ENCODE peak calls at places on chromosomes 12 and 14, in six cellular contexts. L, Q, I, F, V and J are unnamed samples.

GRCh38 chr12:122834229-122834920 is 882 bp upstream of the HIP1R start:
- DNase-seq in L (peak), Q (no peak), I (peak), F (peak), V (peak), J (no peak)

GRCh38 chr12:6295187-6295811 is 15.2 kb upstream of the PLEKHG6 start:
- DNase-seq in L (peak), Q (no peak), I (no peak), F (peak), V (no peak), J (peak)

GRCh38 chr14:20661197-20661596 is 19.7 kb upstream of the OR6S1 start:
- DNase-seq in L (no peak), Q (no peak), I (no peak), F (no peak), V (no peak), J (no peak)

GRCh38 chr12:47767197-47767724 is 5.8 kb upstream of the SLC48A1 start:
- DNase-seq in L (peak), Q (peak), I (no peak), F (peak), V (no peak), J (no peak)

GRCh38 chr12:105922670-105923102 is 216.1 kb downstream of the NUAK1 start:
- DNase-seq in L (no peak), Q (no peak), I (no peak), F (no peak), V (no peak), J (peak)

GRCh38 chr14:92487513-92488133 is 26.0 kb upstream of the RIN3 start:
- DNase-seq in L (no peak), Q (no peak), I (peak), F (no peak), V (peak), J (no peak)

GRCh38 chr12:124565071-124565491 is 2.3 kb downstream of the NCOR2 start:
- DNase-seq in L (no peak), Q (no peak), I (peak), F (no peak), V (no peak), J (no peak)

GRCh38 chr14:99515301-99516155 is 34.3 kb downstream of the CCNK start:
- DNase-seq in L (peak), Q (no peak), I (no peak), F (no peak), V (no peak), J (no peak)

GRCh38 chr14:93984987-93985410 is 8.6 kb upstream of the ASB2 start:
- DNase-seq in L (peak), Q (no peak), I (peak), F (no peak), V (no peak), J (peak)

GRCh38 chr12:67042697-67043131 is 226.4 kb upstream of the CAND1 start:
- DNase-seq in L (peak), Q (no peak), I (no peak), F (no peak), V (no peak), J (no peak)

GRCh38 chr14:74380172-74380571 is 31.9 kb downstream of the VRTN start:
- DNase-seq in L (no peak), Q (no peak), I (no peak), F (no peak), V (no peak), J (no peak)

GRCh38 chr14:61545716-61546455 is 149.4 kb upstream of the HIF1A start:
- DNase-seq in L (no peak), Q (no peak), I (no peak), F (no peak), V (no peak), J (no peak)

GRCh38 chr14:100093322-100093721 is 28.1 kb downstream of the EVL start:
- DNase-seq in L (no peak), Q (no peak), I (no peak), F (no peak), V (no peak), J (no peak)

GRCh38 chr12:92745874-92746553 is 43.2 kb downstream of the PLEKHG7 start:
- DNase-seq in L (peak), Q (no peak), I (no peak), F (peak), V (peak), J (peak)

GRCh38 chr12:25769076-25769945 is 189.2 kb upstream of the RASSF8 start:
- DNase-seq in L (peak), Q (no peak), I (no peak), F (no peak), V (no peak), J (peak)

GRCh38 chr12:25549120-25549519 is 4.0 kb downstream of the LMNTD1 start:
- DNase-seq in L (no peak), Q (no peak), I (no peak), F (no peak), V (no peak), J (no peak)

GRCh38 chr12:4286771-4287317 is 13.3 kb downstream of the CCND2 start:
- DNase-seq in L (no peak), Q (no peak), I (no peak), F (no peak), V (no peak), J (no peak)

GRCh38 chr12:94149781-94150482 is 1.6 kb downstream of the PLXNC1 start:
- DNase-seq in L (peak), Q (no peak), I (peak), F (peak), V (no peak), J (no peak)

GRCh38 chr12:95218164-95218851 is 701 bp downstream of the VEZT start:
- DNase-seq in L (no peak), Q (peak), I (peak), F (no peak), V (no peak), J (no peak)

GRCh38 chr12:28620281-28620680 is 430.0 kb downstream of the CCDC91 start:
- DNase-seq in L (no peak), Q (no peak), I (no peak), F (no peak), V (no peak), J (no peak)

GRCh38 chr14:69263364-69263763 is 3.4 kb downstream of the GALNT16 start:
- DNase-seq in L (no peak), Q (no peak), I (no peak), F (no peak), V (no peak), J (peak)

GRCh38 chr12:62282375-62282774 is 22.2 kb downstream of the USP15 start:
- DNase-seq in L (no peak), Q (no peak), I (no peak), F (no peak), V (no peak), J (no peak)

GRCh38 chr12:113359939-113360748 is 1.8 kb downstream of the PLBD2 start:
- DNase-seq in L (no peak), Q (no peak), I (peak), F (no peak), V (no peak), J (no peak)

DNA sequence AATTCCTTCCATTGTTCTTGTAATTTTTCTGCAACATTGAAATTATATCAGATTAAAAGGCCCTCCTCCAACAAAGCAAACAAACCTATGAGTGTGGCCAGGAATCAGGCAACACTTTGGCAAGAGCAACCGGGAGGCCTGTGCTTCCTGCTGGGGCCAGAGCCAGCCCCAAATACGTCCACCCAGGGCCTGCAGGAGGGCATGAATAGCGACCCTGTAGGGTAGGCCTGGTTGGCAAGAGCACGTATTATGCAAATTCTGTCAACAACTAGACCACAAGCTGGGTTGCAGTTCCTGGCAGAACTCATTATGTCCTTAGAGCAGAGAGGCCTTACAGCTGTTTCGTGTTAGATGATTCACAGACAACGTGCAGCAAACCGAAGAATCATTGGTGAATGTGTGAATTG is 26.9 kb upstream of the LGALS3 start:
- DNase-seq in L (peak), Q (peak), I (peak), F (peak), V (peak), J (peak)
- H3K4me3 ChIP-seq in L (no peak), Q (peak), I (no peak), F (no peak), V (no peak), J (no peak)

GRCh38 chr14:58752782-58753181 is 115.0 kb downstream of the DACT1 start:
- DNase-seq in L (no peak), Q (no peak), I (peak), F (peak), V (no peak), J (no peak)
- H3K27ac ChIP-seq in L (no peak), Q (no peak), I (no peak), F (peak), V (no peak), J (no peak)

GRCh38 chr12:45268672-45269406 is 52.9 kb downstream of the ANO6 start:
- DNase-seq in L (peak), Q (peak), I (peak), F (peak), V (peak), J (peak)
- TF ChIP-seq CTCF in L (peak), Q (peak), I (no peak), F (peak), V (peak), J (peak)

GRCh38 chr14:27845902-27846301 is 920.7 kb upstream of the FOXG1 start:
- DNase-seq in L (no peak), Q (no peak), I (peak), F (no peak), V (no peak), J (no peak)

DNA sequence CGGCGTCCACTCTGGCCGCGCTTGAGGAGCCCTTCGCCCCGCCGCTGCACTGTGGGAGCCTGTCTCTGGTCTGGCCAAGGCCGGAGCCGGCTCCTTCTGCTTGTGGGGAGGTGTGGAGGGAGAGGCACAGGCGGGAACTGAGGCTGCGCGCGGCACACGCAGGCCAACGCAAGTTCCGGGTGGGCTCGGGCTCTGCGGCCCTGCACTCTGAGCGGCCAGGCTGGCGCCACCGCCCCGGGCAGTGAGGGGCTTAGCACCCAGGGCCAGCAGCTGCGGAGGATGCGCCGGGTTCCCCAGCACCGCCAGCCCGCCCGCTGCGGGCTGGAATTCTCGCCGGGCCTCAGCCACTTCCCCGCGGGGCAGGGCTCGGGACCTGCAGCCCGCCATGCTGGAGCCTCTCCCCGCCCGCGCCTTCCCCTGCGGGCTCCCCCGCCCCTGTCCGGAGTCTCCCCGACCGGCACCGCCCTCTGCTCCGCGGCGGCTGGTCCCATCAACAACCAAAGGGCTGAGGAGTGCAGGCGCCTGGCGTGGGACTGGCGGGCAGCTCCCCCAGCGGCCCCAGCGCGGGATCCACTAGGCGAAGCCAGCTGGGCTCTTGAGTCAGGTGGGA is 921.2 kb upstream of the FOXG1 start:
- DNase-seq in L (no peak), Q (no peak), I (peak), F (no peak), V (peak), J (no peak)
- H3K4me3 ChIP-seq in L (no peak), Q (no peak), I (peak), F (no peak), V (no peak), J (no peak)